ENCODE peak calls at places on chromosomes 16 and 17, in six cellular contexts. E is A549, H is endothelial cell of umbilical vein, I is K562, Y is H1, C is HepG2. T is an unnamed sample.

GRCh38 chr16:11743308-11744074 is 834 bp upstream of the TXNDC11 start:
- DNase-seq in Y (no peak), I (no peak), H (peak; percentile 26), E (peak; percentile 86), C (peak; percentile 98), T (no peak)

GRCh38 chr17:43832976-43833829 is at the start of gene MPP3:
- DNase-seq in C (no peak), I (peak; percentile 97), H (peak; percentile 66), E (peak; percentile 78), Y (no peak), T (peak; percentile 53)

GRCh38 chr17:18040287-18040858 is 1.2 kb downstream of the GID4 start:
- DNase-seq in I (peak; percentile 17), C (no peak), Y (no peak), H (no peak), E (no peak), T (no peak)

GRCh38 chr16:67647111-67647651 is 2.2 kb downstream of the CARMIL2 start:
- DNase-seq in E (no peak), H (no peak), I (no peak), Y (no peak), C (no peak), T (no peak)

GRCh38 chr16:16096858-16097213 is 126.5 kb downstream of the ABCC6 start:
- DNase-seq in I (no peak), E (no peak), Y (no peak), C (no peak), H (no peak), T (no peak)

GRCh38 chr16:74431516-74431915 is 10.2 kb upstream of the CLEC18B start:
- DNase-seq in E (no peak), H (no peak), Y (no peak), C (no peak), I (peak; percentile 2), T (no peak)

GRCh38 chr17:28684963-28685362 is 23.0 kb downstream of the SUPT6H start:
- DNase-seq in I (no peak), C (peak; percentile 65), E (peak; percentile 86), H (no peak), Y (no peak), T (no peak)

GRCh38 chr17:50627782-50628601 is 6.7 kb upstream of the ABCC3 start:
- DNase-seq in H (no peak), E (peak; percentile 77), Y (no peak), C (peak; percentile 81), I (no peak), T (peak; percentile 37)

GRCh38 chr16:8889893-8890548 is 7.9 kb downstream of the LITAFD start:
- DNase-seq in E (no peak), I (no peak), C (no peak), H (no peak), Y (no peak), T (no peak)

GRCh38 chr17:59223813-59224212 is 3.5 kb downstream of the GDPD1 start:
- DNase-seq in I (no peak), H (no peak), E (no peak), C (no peak), Y (no peak), T (no peak)

GRCh38 chr17:59219370-59219769 is 941 bp upstream of the GDPD1 start:
- DNase-seq in E (no peak), H (no peak), I (no peak), C (no peak), Y (no peak), T (no peak)

GRCh38 chr17:59219992-59220327 is 351 bp upstream of the GDPD1 start:
- DNase-seq in C (peak; percentile 27), Y (no peak), I (no peak), E (no peak), H (no peak), T (no peak)

GRCh38 chr17:59220328-59221158 is at the start of gene GDPD1:
- DNase-seq in I (peak; percentile 96), Y (peak; percentile 88), C (peak; percentile 94), E (peak; percentile 96), H (peak; percentile 97), T (peak; percentile 97)

DNA sequence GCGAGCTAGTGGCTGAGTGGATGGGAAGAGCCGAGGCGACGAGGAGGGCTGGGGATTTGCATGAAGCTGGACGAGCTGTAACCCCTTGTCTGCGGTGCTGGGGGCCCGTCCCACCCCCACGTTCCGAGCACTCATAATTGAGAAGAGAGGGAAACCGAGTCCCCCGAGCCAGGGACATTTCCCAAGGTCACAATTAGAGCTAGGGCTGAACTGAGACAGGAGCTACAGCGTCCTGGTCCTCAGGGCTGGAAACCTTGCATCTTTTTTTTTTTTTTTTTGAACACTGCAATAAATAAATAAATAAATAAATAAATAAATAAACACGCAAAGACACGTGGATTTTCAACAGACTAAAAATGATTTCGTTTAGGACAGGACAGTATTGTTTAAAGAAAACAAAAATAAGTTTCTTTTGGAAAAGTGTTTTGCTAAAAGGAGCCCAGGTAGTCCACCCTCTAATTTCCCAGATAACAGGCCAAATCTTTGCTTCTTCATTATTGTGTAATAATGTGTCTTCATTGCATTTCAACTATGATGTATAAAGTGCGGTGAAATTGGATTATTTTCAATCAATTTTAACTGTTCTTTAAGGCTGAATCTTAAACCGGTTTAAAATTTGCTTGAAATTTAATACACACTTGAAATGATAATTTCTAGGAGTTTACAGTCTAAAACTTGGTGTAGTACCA is 992 bp downstream of the GDPD1 start:
- DNase-seq in C (no peak), I (peak; percentile 42), H (peak; percentile 44), Y (no peak), E (no peak), T (no peak)
- TF ChIP-seq JUN in C (no peak), I (no peak), H (no peak), Y (no peak), E (no peak), T (no peak)

GRCh38 chr17:27457405-27457730 is 1.1 kb downstream of the KSR1 start:
- DNase-seq in I (no peak), E (no peak), Y (no peak), H (peak; percentile 15), C (no peak), T (no peak)
- TF ChIP-seq JUN in I (no peak), E (no peak), Y (no peak), H (no peak), C (no peak), T (no peak)

DNA sequence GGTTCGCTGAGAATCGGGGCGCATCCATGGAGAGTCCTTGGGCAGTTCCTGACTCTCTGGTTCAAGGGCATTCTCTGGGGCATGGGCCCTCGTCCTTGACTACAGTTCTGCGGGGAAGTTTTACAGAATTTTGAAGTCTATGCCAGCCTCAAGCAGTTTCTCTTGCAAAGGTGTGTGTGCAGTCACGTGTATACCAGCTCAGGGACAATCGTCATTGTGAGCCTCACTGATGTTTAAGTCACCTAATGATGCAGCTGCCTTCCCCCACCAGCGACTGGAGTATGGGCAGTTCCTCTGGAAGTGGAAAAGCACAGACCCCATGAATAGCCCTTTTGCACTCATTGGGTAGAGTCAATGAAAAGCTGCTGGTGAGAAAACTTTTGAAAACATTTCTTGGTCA is 1.3 kb downstream of the PLCG2 start:
- DNase-seq in Y (no peak), H (no peak), I (no peak), C (no peak), E (no peak), T (no peak)
- TF ChIP-seq JUN in Y (no peak), H (no peak), I (no peak), C (no peak), E (no peak), T (no peak)

DNA sequence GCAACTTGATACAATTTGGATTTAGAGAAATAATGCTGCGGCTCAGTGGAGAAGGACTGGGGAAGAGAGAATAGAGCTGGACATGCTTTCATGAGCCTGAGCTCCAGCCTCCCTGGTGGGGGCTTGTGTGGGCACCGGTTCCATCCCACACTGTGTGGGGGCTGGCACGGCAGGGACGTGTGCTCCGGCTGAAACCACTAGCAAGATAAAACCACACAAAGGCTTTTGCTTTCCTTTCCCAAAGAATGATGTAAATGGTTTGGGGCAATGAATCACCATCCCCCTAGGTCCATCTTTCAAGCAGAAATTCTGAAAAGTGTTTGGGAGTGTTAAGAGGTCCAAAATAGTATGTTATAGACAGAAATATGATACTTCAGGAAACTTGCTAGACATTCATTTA is 77.0 kb downstream of the CDH11 start:
- DNase-seq in H (no peak), I (no peak), Y (no peak), E (no peak), C (no peak), T (no peak)
- TF ChIP-seq JUN in H (no peak), I (no peak), Y (no peak), E (no peak), C (no peak), T (no peak)